ENCODE peak calls at places on chromosomes 6 and 20, in six cellular contexts. C is stomach, T is endothelial cell of umbilical vein, N is left ventricle myocardium inferior, P is gastrocnemius medialis, D is heart right ventricle. B is an unnamed sample.
A peak's percentile ranks its signal among the peaks of the same experiment; 100 is the strongest.

GRCh38 chr20:32945710-32946221 is 58.5 kb downstream of the SUN5 start:
- DNase-seq in N (no peak), T (peak; percentile 37), D (no peak), P (no peak), C (no peak), B (no peak)

GRCh38 chr6:41714556-41715273 is 20.7 kb downstream of the TFEB start:
- DNase-seq in N (no peak), T (no peak), C (no peak), D (peak; percentile 37), P (no peak), B (no peak)

GRCh38 chr6:165218816-165219215 is 90.6 kb downstream of the C6orf118 start:
- DNase-seq in P (no peak), N (no peak), D (no peak), T (no peak), C (no peak), B (no peak)

GRCh38 chr20:12847862-12848261 is 160.9 kb upstream of the SPTLC3 start:
- DNase-seq in N (no peak), C (no peak), P (no peak), D (no peak), T (no peak), B (no peak)

GRCh38 chr20:34942301-34942700 is 13.3 kb downstream of the GSS start:
- DNase-seq in T (no peak), C (no peak), D (no peak), P (no peak), N (no peak), B (no peak)

GRCh38 chr6:134363323-134364039 is 45.6 kb upstream of the SGK1 start:
- DNase-seq in P (no peak), C (no peak), D (no peak), T (peak; percentile 17), N (no peak), B (no peak)

GRCh38 chr6:111657146-111657545 is 51.5 kb upstream of the TRAF3IP2 start:
- DNase-seq in N (no peak), T (peak; percentile 77), D (no peak), C (no peak), P (no peak), B (no peak)

GRCh38 chr6:38346291-38347079 is 293.2 kb downstream of the BTBD9 start:
- DNase-seq in P (no peak), T (peak; percentile 43), N (no peak), D (no peak), C (no peak), B (no peak)

GRCh38 chr6:100657678-100658330 is 193.1 kb upstream of the SIM1 start:
- DNase-seq in C (no peak), T (peak; percentile 39), N (no peak), P (no peak), D (no peak), B (no peak)

GRCh38 chr6:147192278-147192911 is 11.8 kb upstream of the STXBP5 start:
- DNase-seq in T (no peak), C (no peak), D (no peak), N (no peak), P (no peak), B (no peak)

GRCh38 chr6:169529931-169530761 is 171.7 kb downstream of the WDR27 start:
- DNase-seq in P (no peak), T (no peak), C (no peak), N (no peak), D (no peak), B (no peak)

GRCh38 chr6:46062312-46062711 is 46.7 kb upstream of the CLIC5 start:
- DNase-seq in N (no peak), D (no peak), T (no peak), C (no peak), P (no peak), B (no peak)

GRCh38 chr6:837380-837779 is 144.4 kb upstream of the EXOC2 start:
- DNase-seq in N (no peak), P (no peak), T (no peak), D (no peak), C (no peak), B (no peak)

GRCh38 chr6:834190-834589 is 141.3 kb upstream of the EXOC2 start:
- DNase-seq in N (no peak), T (no peak), D (no peak), P (no peak), C (no peak), B (no peak)

GRCh38 chr6:836276-836853 is 143.4 kb upstream of the EXOC2 start:
- DNase-seq in C (no peak), N (no peak), D (no peak), P (no peak), T (no peak), B (no peak)

GRCh38 chr6:834879-835278 is 141.9 kb upstream of the EXOC2 start:
- DNase-seq in P (no peak), N (no peak), D (no peak), T (no peak), C (no peak), B (no peak)

GRCh38 chr6:835476-836160 is 142.7 kb upstream of the EXOC2 start:
- DNase-seq in C (no peak), N (no peak), D (no peak), T (no peak), P (no peak), B (no peak)
- H3K27ac ChIP-seq in C (no peak overlapping the region), N (peak overlapping the region; percentile 66), D (peak overlapping the region; percentile 74), T (no peak overlapping the region), P (peak overlapping the region; percentile 65), B (no peak overlapping the region)

DNA sequence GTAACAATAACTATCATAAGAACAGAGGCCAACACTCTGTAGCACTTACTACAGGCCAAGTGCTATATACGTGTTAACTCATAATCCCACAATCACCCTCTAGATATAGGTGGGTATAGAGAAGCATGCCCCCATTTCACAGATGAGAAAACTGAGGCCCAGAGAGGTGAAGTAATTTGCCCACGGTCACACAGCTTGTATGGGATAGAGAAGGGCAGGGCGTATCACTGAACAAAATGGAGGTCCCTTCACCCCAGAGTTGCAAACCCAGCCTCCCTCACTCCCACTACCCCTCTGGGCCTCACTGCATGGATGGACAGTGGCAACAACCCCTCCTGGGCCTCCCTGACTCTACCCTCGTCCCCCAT is 31.8 kb upstream of the PTGIS start:
- DNase-seq in C (no peak), D (no peak), N (no peak), P (no peak), T (no peak), B (no peak)
- H3K27ac ChIP-seq in C (no peak overlapping the region), D (no peak overlapping the region), N (no peak overlapping the region), P (no peak overlapping the region), T (no peak overlapping the region), B (no peak overlapping the region)

GRCh38 chr6:144297498-144298166 is 12.5 kb downstream of the UTRN start:
- DNase-seq in D (no peak), P (no peak), N (no peak), T (no peak), C (no peak), B (no peak)
- H3K27ac ChIP-seq in D (peak overlapping the region; percentile 33), P (peak overlapping the region; percentile 70), N (peak overlapping the region; percentile 75), T (no peak overlapping the region), C (peak overlapping the region; percentile 66), B (no peak overlapping the region)

GRCh38 chr6:119283214-119283613 is 66.3 kb downstream of the MAN1A1 start:
- DNase-seq in T (no peak), D (no peak), C (no peak), N (no peak), P (no peak), B (no peak)
- H3K27ac ChIP-seq in T (no peak overlapping the region), D (no peak overlapping the region), C (no peak overlapping the region), N (no peak overlapping the region), P (no peak overlapping the region), B (no peak overlapping the region)

DNA sequence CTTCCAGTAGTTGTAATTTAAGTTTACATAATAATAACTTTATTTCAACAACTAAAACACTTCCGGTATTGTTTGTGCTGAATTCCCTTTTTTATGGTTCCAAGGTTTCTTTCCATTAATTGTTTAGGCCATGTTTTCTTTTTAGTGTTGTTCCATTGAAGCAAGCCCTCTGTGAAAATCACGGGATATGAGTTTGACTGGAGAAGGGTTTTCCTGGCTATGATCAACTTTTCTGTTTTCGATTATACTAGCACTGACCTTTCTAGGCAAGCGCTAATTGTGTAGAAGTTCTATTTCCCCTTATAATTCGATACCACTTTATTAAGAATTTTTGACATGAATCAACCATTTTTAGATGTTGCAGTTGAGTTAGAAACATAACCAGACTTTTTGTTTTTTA is 2.4 kb downstream of the LAMA2 start:
- DNase-seq in N (no peak), D (no peak), T (no peak), C (no peak), P (no peak), B (no peak)
- H3K27ac ChIP-seq in N (peak overlapping the region; percentile 88), D (peak overlapping the region; percentile 88), T (no peak overlapping the region), C (peak overlapping the region; percentile 89), P (peak overlapping the region; percentile 85), B (no peak overlapping the region)